ENCODE peak calls at places on chromosome 1, in seven cellular contexts. Y is A549, L is tibial artery, P is mesothelial cell of epicardium, K is RWPE1, T is GM12864, S is uterus. A is an unnamed sample.

GRCh38 chr1:47231314-47232186 is 475 bp downstream of the TAL1 start:
- DNase-seq in K (no peak), L (no peak), P (no peak), Y (peak; percentile 17), T (no peak), S (no peak), A (no peak)

GRCh38 chr1:83742446-83742845 is 256.5 kb downstream of the TTLL7 start:
- DNase-seq in P (no peak), S (no peak), T (no peak), K (no peak), Y (no peak), L (no peak), A (no peak)

GRCh38 chr1:156337888-156338179 is 258 bp downstream of the CCT3 start:
- DNase-seq in L (no peak), S (no peak), Y (no peak), K (no peak), T (no peak), P (no peak), A (no peak)

GRCh38 chr1:154342836-154343472 is 17.6 kb downstream of the ATP8B2 start:
- DNase-seq in S (no peak), P (no peak), Y (no peak), K (no peak), L (no peak), T (no peak), A (no peak)

GRCh38 chr1:97869441-97869840 is 51.4 kb downstream of the DPYD start:
- DNase-seq in T (no peak), Y (no peak), L (no peak), S (no peak), P (no peak), K (no peak), A (no peak)

GRCh38 chr1:196078691-196079090 is 529.5 kb downstream of the KCNT2 start:
- DNase-seq in S (no peak), T (no peak), L (no peak), K (peak; percentile 44), Y (peak; percentile 52), P (no peak), A (no peak)

GRCh38 chr1:115838805-115839705 is 1.9 kb downstream of the NHLH2 start:
- DNase-seq in P (peak; percentile 35), Y (no peak), K (peak; percentile 72), S (no peak), L (no peak), T (no peak), A (peak; percentile 28)

GRCh38 chr1:198187973-198188588 is 31.3 kb downstream of the NEK7 start:
- DNase-seq in T (no peak), K (no peak), P (no peak), S (no peak), Y (no peak), L (no peak), A (no peak)

GRCh38 chr1:89986020-89986419 is 8.9 kb upstream of the ZNF326 start:
- DNase-seq in K (no peak), P (no peak), S (no peak), L (no peak), Y (no peak), T (no peak), A (no peak)

GRCh38 chr1:31182352-31182751 is 57.3 kb downstream of the NKAIN1 start:
- DNase-seq in P (peak; percentile 84), K (peak; percentile 90), L (peak; percentile 74), T (no peak), S (peak; percentile 62), Y (peak; percentile 82), A (peak; percentile 79)
- TF ChIP-seq CTCF in P (no peak), K (no peak), L (no peak), T (peak; percentile 25), S (no peak), Y (peak; percentile 13), A (no peak)

GRCh38 chr1:226185153-226186036 is 1.1 kb downstream of the ACBD3 start:
- DNase-seq in K (no peak), T (no peak), S (no peak), P (no peak), Y (no peak), L (no peak), A (no peak)
- TF ChIP-seq CTCF in K (no peak), T (no peak), S (no peak), P (no peak), Y (no peak), L (no peak), A (no peak)

DNA sequence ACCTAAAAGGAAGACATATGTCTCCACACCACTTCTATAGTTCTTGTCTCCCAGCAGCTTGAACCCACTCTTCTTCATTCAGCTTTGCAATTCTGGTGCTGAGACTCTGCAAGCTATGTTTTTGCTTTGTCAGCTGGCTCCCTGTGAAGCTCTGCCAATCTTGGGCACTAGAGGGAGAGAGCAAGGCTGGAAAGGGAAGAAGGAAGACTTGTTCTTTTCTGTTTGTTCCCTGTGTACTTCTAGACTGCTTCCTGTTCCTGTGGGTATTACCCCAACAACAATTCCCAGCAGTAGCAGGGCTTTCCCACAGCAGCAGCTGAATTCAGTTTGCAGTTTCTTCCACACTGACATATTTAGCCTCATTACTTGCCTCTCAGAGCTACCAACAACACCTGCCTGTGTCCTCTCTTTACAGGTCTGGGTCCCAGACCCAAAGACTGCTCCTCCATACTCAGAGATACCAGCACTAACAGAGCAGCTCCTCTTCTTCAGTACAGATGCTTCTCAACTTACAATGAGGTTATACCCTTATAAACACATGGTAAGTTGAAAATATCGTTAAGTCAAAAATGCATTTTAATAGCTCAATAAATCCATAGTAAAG is 275.2 kb upstream of the NEGR1 start:
- DNase-seq in T (no peak), S (no peak), P (no peak), L (no peak), Y (no peak), K (no peak), A (no peak)
- TF ChIP-seq CTCF in T (peak; percentile 9), S (no peak), P (no peak), L (no peak), Y (no peak), K (no peak), A (no peak)

GRCh38 chr1:94538243-94538827 is 3.2 kb downstream of the F3 start:
- DNase-seq in T (no peak), Y (no peak), S (no peak), L (no peak), K (no peak), P (no peak), A (no peak)
- TF ChIP-seq CTCF in T (no peak), Y (no peak), S (no peak), L (no peak), K (no peak), P (no peak), A (no peak)

DNA sequence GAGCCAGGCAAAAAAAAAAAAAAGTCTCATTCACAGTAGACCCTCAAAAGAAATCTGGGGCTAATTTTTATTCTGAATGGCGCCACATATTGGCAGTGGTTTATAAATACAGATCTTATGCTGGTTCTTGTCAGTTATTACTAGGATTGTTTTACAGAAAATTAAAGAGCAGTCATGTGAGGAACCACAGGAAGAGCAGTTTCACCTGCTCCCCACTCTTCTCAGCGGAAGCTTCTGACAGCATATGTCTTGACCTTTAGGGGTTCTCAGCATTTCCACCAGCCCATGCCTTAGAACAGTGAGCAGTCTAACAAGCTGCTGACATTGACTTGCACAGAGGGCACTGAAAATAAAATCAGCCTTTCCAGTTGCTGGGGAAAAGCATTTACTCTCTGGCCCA is 144.4 kb downstream of the SYT2 start:
- DNase-seq in L (no peak), P (no peak), S (no peak), K (no peak), Y (no peak), T (peak; percentile 72), A (peak; percentile 46)
- TF ChIP-seq CTCF in L (no peak), P (no peak), S (no peak), K (no peak), Y (no peak), T (peak; percentile 15), A (peak; percentile 11)

DNA sequence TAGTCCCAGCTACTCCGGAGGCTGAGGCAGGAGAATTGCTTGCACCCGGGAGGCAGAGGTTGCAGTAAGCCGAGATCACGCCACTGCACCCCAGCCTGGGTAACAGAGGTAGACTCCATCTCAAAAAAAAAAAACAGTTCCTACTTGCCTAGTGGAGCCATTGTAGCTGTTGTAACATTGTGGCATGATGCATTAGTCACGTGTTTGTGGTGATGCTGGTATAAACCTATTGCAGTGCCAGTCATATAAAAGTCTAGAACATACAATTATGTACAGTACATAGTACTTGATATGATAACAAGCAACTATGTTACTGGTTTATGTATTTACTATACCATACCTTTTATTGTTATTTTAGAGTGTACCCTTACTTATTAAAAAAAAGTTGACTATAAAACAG is 16.2 kb downstream of the KYAT3 start:
- DNase-seq in K (no peak), L (no peak), P (no peak), T (no peak), S (no peak), Y (no peak), A (no peak)
- TF ChIP-seq CTCF in K (no peak), L (no peak), P (no peak), T (no peak), S (no peak), Y (no peak), A (no peak)

GRCh38 chr1:10677508-10678364 is 118.7 kb downstream of the CASZ1 start:
- DNase-seq in T (no peak), S (no peak), L (no peak), K (no peak), Y (no peak), P (no peak), A (no peak)
- TF ChIP-seq CTCF in T (no peak), S (no peak), L (no peak), K (no peak), Y (no peak), P (no peak), A (no peak)